ENCODE peak calls at places on chromosomes 1 and 21, in four cellular contexts. L is HCT116, F is hepatocyte, Z is fibroblast of lung. K is an unnamed sample.

GRCh38 chr1:243598433-243598832 is 251.6 kb downstream of the AKT3 start:
- DNase-seq in L (no peak), F (no peak), Z (peak; percentile 94), K (peak; percentile 40)

GRCh38 chr1:5988596-5989285 is 3.5 kb downstream of the NPHP4 start:
- DNase-seq in Z (no peak), F (no peak), L (no peak), K (no peak)

GRCh38 chr1:91015358-91015780 is 6.5 kb downstream of the ZNF644 start:
- DNase-seq in Z (no peak), L (no peak), F (no peak), K (no peak)

GRCh38 chr1:49728377-49728776 is 295.4 kb downstream of the AGBL4 start:
- DNase-seq in Z (peak; percentile 5), L (no peak), F (no peak), K (no peak)

GRCh38 chr1:191671236-191671635 is 487.0 kb upstream of the RGS18 start:
- DNase-seq in Z (peak; percentile 78), F (no peak), L (no peak), K (no peak)

GRCh38 chr1:25217015-25217414 is 15.3 kb downstream of the SYF2 start:
- DNase-seq in F (no peak), L (no peak), Z (no peak), K (no peak)

GRCh38 chr1:194267021-194267420 is 1080.6 kb upstream of the B3GALT2 start:
- DNase-seq in L (no peak), Z (no peak), F (no peak), K (no peak)

GRCh38 chr1:178411756-178412399 is 84.9 kb downstream of the CLEC20A start:
- DNase-seq in Z (no peak), L (no peak), F (no peak), K (no peak)

GRCh38 chr21:46507562-46507961 is 48.9 kb downstream of the DIP2A start:
- DNase-seq in L (no peak), Z (no peak), F (no peak), K (no peak)

GRCh38 chr21:35291963-35292627 is 243.0 kb upstream of the RUNX1 start:
- DNase-seq in F (no peak), L (no peak), Z (peak; percentile 72), K (no peak)

GRCh38 chr21:41247976-41248545 is 68.5 kb upstream of the FAM3B start:
- DNase-seq in Z (no peak), L (no peak), F (no peak), K (no peak)

GRCh38 chr1:20981903-20982695 is 194.6 kb downstream of the EIF4G3 start:
- DNase-seq in L (no peak), Z (peak; percentile 59), F (peak; percentile 18), K (no peak)

GRCh38 chr21:34762761-34763160 is 94.0 kb downstream of the CLIC6 start:
- DNase-seq in F (no peak), L (no peak), Z (peak; percentile 82), K (no peak)

GRCh38 chr1:54481201-54481884 is 66.7 kb upstream of the ACOT11 start:
- DNase-seq in F (peak; percentile 3), L (no peak), Z (no peak), K (no peak)

GRCh38 chr1:200951016-200951415 is 56.3 kb downstream of the INAVA start:
- DNase-seq in Z (no peak), F (no peak), L (no peak), K (no peak)

GRCh38 chr1:208141793-208142192 is 102.4 kb downstream of the PLXNA2 start:
- DNase-seq in L (no peak), Z (no peak), F (peak; percentile 69), K (no peak)

GRCh38 chr1:231240531-231240882 is 505 bp upstream of the GNPAT start:
- DNase-seq in Z (peak; percentile 12), L (no peak), F (peak; percentile 28), K (no peak)

GRCh38 chr21:43884012-43884860 is 19.2 kb downstream of the AGPAT3 start:
- DNase-seq in F (peak; percentile 91), Z (peak; percentile 48), L (peak; percentile 83), K (peak; percentile 82)

GRCh38 chr1:244112646-244113045 is 61.6 kb downstream of the ZBTB18 start:
- DNase-seq in F (no peak), L (no peak), Z (peak; percentile 94), K (peak; percentile 68)

GRCh38 chr21:42172596-42173483 is 46.1 kb upstream of the ABCG1 start:
- DNase-seq in Z (no peak), F (no peak), L (no peak), K (no peak)

GRCh38 chr21:44285102-44285501 is 574 bp upstream of the AIRE start:
- DNase-seq in F (no peak), L (no peak), Z (no peak), K (no peak)

GRCh38 chr1:100622037-100622436 is 84.1 kb downstream of the GPR88 start:
- DNase-seq in Z (peak; percentile 98), F (peak; percentile 36), L (peak; percentile 16), K (peak; percentile 99)

GRCh38 chr1:80181418-80181817 is 1174.9 kb upstream of the ADGRL4 start:
- DNase-seq in F (no peak), L (no peak), Z (no peak), K (no peak)

GRCh38 chr1:109912873-109913272 is 2.2 kb downstream of the CSF1 start:
- DNase-seq in F (no peak), L (no peak), Z (peak; percentile 66), K (no peak)

GRCh38 chr21:16427587-16428087 is 697.9 kb downstream of the USP25 start:
- DNase-seq in L (no peak), Z (no peak), F (no peak), K (no peak)

GRCh38 chr1:18948913-18949688 is 7.4 kb downstream of the IFFO2 start:
- DNase-seq in Z (peak; percentile 91), L (no peak), F (peak; percentile 74), K (no peak)

GRCh38 chr1:3315991-3316943 is 138.2 kb upstream of the ARHGEF16 start:
- DNase-seq in F (no peak), Z (no peak), L (no peak), K (no peak)

GRCh38 chr21:25934771-25935224 is 200.0 kb downstream of the GABPA start:
- DNase-seq in F (peak; percentile 27), Z (peak; percentile 98), L (no peak), K (peak; percentile 56)

GRCh38 chr1:3814065-3814464 is 17.8 kb upstream of the LRRC47 start:
- DNase-seq in Z (no peak), L (no peak), F (no peak), K (no peak)

GRCh38 chr1:116404699-116405098 is 31.7 kb downstream of the ATP1A1 start:
- DNase-seq in F (no peak), L (no peak), Z (no peak), K (no peak)

GRCh38 chr1:8649027-8649426 is 168.4 kb downstream of the RERE start:
- DNase-seq in L (no peak), Z (peak; percentile 59), F (no peak), K (no peak)

GRCh38 chr1:8646996-8647395 is 170.4 kb downstream of the RERE start:
- DNase-seq in L (no peak), F (no peak), Z (no peak), K (no peak)

GRCh38 chr1:8643542-8644536 is 173.6 kb downstream of the RERE start:
- DNase-seq in F (no peak), Z (no peak), L (no peak), K (no peak)

GRCh38 chr1:8649875-8650274 is 167.6 kb downstream of the RERE start:
- DNase-seq in Z (no peak), L (no peak), F (no peak), K (no peak)

GRCh38 chr1:8646189-8646588 is 171.3 kb downstream of the RERE start:
- DNase-seq in F (no peak), Z (no peak), L (no peak), K (no peak)
- H3K36me3 ChIP-seq in F (no peaks in the 10 kb centered on the region), Z (no peaks in the 10 kb centered on the region), L (no peaks in the 10 kb centered on the region), K (no peaks in the 10 kb centered on the region)

GRCh38 chr1:160179336-160179735 is 11.0 kb upstream of the CASQ1 start:
- DNase-seq in L (no peak), Z (no peak), F (no peak), K (no peak)
- H2AFZ ChIP-seq in L (no peak overlapping the region), Z (no peak overlapping the region), F (no peak overlapping the region), K (no peak overlapping the region)

DNA sequence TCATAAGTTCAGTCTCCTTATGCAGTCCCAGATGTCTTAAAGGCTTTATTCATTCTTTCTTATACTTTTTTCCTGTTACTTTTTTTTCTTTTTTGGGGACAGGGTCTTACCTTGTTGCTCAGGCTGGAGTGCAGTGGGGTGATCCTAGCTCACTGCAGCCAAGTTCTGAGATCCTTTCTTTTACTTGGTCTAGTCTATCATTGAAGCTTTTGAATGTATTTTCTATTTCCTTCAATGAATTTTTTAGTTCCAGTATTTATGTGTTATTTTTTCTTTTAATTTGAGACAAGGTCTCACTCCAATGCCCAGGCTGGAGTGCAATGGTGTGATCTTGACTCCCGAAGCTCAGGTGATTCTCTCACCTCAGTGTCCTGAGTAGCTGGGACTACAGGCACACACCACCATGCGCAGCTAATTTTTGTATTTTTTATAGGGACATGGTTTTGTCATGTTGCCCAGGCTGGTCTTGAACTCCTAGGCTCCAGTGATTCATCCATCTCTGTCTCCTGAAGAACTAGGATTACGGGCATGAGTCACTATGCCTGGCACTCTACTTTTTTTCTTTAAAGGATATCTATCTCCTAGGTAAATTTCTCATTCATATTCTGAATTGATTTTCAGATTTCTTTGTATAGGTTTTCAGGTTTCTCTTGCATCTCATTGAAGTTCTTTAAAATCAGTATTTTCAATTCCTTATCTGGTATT is 26.1 kb upstream of the GTF2B start:
- DNase-seq in F (no peak), Z (no peak), L (no peak), K (no peak)
- H3K36me3 ChIP-seq in F (no peaks in the 10 kb centered on the region), Z (no peaks in the 10 kb centered on the region), L (peaks cover 6% of the 10 kb centered on the region), K (no peaks in the 10 kb centered on the region)

GRCh38 chr1:10693497-10694273 is 102.8 kb downstream of the CASZ1 start:
- DNase-seq in Z (peak; percentile 23), F (peak; percentile 70), L (no peak), K (no peak)

GRCh38 chr1:10694274-10694632 is 102.2 kb downstream of the CASZ1 start:
- DNase-seq in Z (peak; percentile 19), L (no peak), F (no peak), K (no peak)

GRCh38 chr1:10691740-10692125 is 104.7 kb downstream of the CASZ1 start:
- DNase-seq in L (no peak), Z (no peak), F (peak; percentile 75), K (no peak)

GRCh38 chr1:10692401-10693021 is 103.9 kb downstream of the CASZ1 start:
- DNase-seq in L (peak; percentile 19), Z (no peak), F (peak; percentile 71), K (peak; percentile 43)

GRCh38 chr1:10693152-10693496 is 103.3 kb downstream of the CASZ1 start:
- DNase-seq in F (no peak), L (no peak), Z (no peak), K (peak; percentile 67)
- H2AFZ ChIP-seq in F (no peak overlapping the region), L (no peak overlapping the region), Z (no peak overlapping the region), K (no peak overlapping the region)